ENCODE peak calls at places on chromosomes 2 and 18, in seven cellular contexts. U is stomach, D is tibial nerve, X is fibroblast of mammary gland, G is PC-9, Z is bronchial epithelial cell, E is brain microvascular endothelial cell. A is an unnamed sample.

GRCh38 chr18:5975111-5975622 is 79.8 kb upstream of the TMEM200C start:
- DNase-seq in U (no peak), D (no peak), X (peak; percentile 81), G (no peak), Z (peak; percentile 20), E (peak; percentile 75), A (peak; percentile 55)

GRCh38 chr2:15625344-15626036 is 33.8 kb downstream of the DDX1 start:
- DNase-seq in U (no peak), D (no peak), X (no peak), G (no peak), Z (no peak), E (no peak), A (no peak)

GRCh38 chr18:32454667-32455066 is 16.0 kb downstream of the GAREM1 start:
- DNase-seq in U (no peak), D (no peak), X (peak; percentile 64), G (no peak), Z (peak; percentile 13), E (no peak), A (no peak)

GRCh38 chr2:236690726-236691125 is 121.1 kb downstream of the ACKR3 start:
- DNase-seq in U (no peak), D (no peak), X (no peak), G (no peak), Z (no peak), E (no peak), A (no peak)

GRCh38 chr2:239194731-239195317 is 206.0 kb downstream of the HDAC4 start:
- DNase-seq in U (peak; percentile 23), D (no peak), X (no peak), G (no peak), Z (no peak), E (no peak), A (no peak)

GRCh38 chr2:175769200-175769599 is 232.9 kb downstream of the LNPK start:
- DNase-seq in U (no peak), D (no peak), X (no peak), G (no peak), Z (peak; percentile 28), E (no peak), A (peak; percentile 2)

GRCh38 chr2:53629527-53629926 is 138.1 kb upstream of the CHAC2 start:
- DNase-seq in U (no peak), D (no peak), X (no peak), G (no peak), Z (no peak), E (no peak), A (no peak)

GRCh38 chr2:151842830-151843668 is 14.8 kb upstream of the ARL5A start:
- DNase-seq in U (no peak), D (no peak), X (no peak), G (no peak), Z (no peak), E (no peak), A (no peak)

GRCh38 chr2:1727796-1728474 is 16.4 kb downstream of the PXDN start:
- DNase-seq in U (peak; percentile 3), D (no peak), X (no peak), G (peak; percentile 16), Z (no peak), E (no peak), A (no peak)

GRCh38 chr2:239772721-239773120 is 252.4 kb downstream of the NDUFA10 start:
- DNase-seq in U (peak; percentile 10), D (no peak), X (no peak), G (no peak), Z (no peak), E (no peak), A (no peak)

GRCh38 chr2:26616032-26616863 is 24.9 kb downstream of the CIB4 start:
- DNase-seq in U (no peak), D (no peak), X (no peak), G (no peak), Z (no peak), E (no peak), A (no peak)

GRCh38 chr2:121287956-121288355 is 3.0 kb upstream of the TFCP2L1 start:
- DNase-seq in U (no peak), D (no peak), X (no peak), G (no peak), Z (no peak), E (no peak), A (no peak)

GRCh38 chr2:186709529-186710455 is 15.9 kb downstream of the FAM171B start:
- DNase-seq in U (no peak), D (no peak), X (no peak), G (no peak), Z (no peak), E (no peak), A (no peak)

GRCh38 chr2:86243272-86243671 is 44.0 kb downstream of the MRPL35 start:
- DNase-seq in U (no peak), D (no peak), X (no peak), G (no peak), Z (no peak), E (no peak), A (no peak)

GRCh38 chr2:86241611-86242010 is 42.4 kb downstream of the MRPL35 start:
- DNase-seq in U (no peak), D (no peak), X (no peak), G (no peak), Z (no peak), E (no peak), A (no peak)

GRCh38 chr2:86240251-86240650 is 41.0 kb downstream of the MRPL35 start:
- DNase-seq in U (no peak), D (no peak), X (no peak), G (no peak), Z (no peak), E (no peak), A (no peak)

GRCh38 chr2:86239745-86240144 is 40.5 kb downstream of the MRPL35 start:
- DNase-seq in U (no peak), D (no peak), X (no peak), G (no peak), Z (no peak), E (no peak), A (no peak)

DNA sequence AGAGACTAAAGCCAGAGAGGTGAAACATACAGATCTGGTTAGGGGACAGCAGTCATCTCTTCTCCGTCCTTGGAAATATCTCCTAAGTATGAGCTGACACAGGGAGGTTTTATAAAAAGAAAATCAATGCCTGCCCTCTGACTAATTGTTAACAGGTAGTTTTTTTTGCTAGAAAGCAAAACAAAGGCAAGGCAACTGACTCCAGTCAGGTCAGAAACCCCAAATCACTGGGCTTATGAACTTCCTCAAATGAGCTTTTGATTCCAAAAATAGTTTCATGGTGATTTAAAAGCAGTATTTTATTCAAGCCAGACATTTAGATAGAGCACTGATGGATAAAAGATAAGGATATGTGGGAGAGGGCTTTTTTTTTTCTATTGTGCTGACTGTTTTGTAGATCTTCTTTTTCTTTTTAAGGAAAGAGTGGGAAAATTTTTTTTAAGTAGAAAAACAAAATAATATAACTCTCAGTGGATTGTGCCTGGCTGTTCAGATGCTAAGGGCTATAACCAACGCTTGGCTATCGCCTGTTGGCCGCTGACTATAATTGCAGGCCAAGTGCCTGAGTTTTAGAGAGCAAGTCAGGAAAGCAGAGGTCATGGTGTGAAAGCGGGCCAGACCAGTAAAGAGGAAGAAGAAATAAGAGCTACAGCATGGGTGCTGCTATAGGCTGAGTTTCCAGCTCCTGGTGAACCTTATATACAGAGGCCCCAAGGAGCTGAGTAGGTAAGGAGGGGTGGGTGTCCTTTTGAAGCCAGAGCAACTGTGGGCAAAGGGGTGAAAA is 44.9 kb downstream of the MRPL35 start:
- DNase-seq in U (no peak), D (no peak), X (no peak), G (no peak), Z (no peak), E (no peak), A (no peak)
- TF ChIP-seq CTCF in U (no peak), D (no peak), X (peak; percentile 3), G (no peak), Z (no peak), E (no peak), A (no peak)

GRCh38 chr2:29134933-29135332 is 19.7 kb downstream of the CLIP4 start:
- DNase-seq in U (no peak), D (no peak), X (peak; percentile 25), G (no peak), Z (no peak), E (no peak), A (no peak)

GRCh38 chr2:29124504-29124903 is 9.3 kb downstream of the CLIP4 start:
- DNase-seq in U (no peak), D (no peak), X (no peak), G (no peak), Z (no peak), E (no peak), A (no peak)

GRCh38 chr2:29129586-29130281 is 14.5 kb downstream of the CLIP4 start:
- DNase-seq in U (no peak), D (no peak), X (no peak), G (peak; percentile 44), Z (peak; percentile 41), E (no peak), A (peak; percentile 47)

DNA sequence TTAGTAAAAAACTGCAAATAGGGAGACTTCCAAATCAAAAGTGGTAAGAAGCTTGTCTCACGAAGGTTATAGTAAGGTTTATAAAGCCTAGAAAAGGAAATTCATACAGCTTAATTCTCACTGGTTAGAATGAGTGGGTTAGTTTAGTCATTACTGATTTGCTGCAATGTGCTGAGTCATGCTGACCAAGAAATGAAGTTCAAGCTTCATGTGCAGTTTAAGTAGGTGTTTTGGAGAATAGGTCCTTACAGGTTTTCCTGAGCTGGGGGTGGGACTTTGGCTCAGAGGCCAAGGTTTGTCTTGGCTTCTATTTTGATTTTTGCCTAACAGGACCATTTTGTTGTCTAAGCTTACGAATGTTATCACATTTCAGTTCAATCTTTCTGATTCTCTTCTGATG is 15.1 kb downstream of the CLIP4 start:
- DNase-seq in U (no peak), D (no peak), X (peak; percentile 85), G (peak; percentile 88), Z (peak; percentile 94), E (peak; percentile 65), A (peak; percentile 91)
- H3K4me3 ChIP-seq in U (no peak overlapping the region), D (no peak overlapping the region), X (no peak overlapping the region), G (peak overlapping the region; percentile 54), Z (no peak overlapping the region), E (no peak overlapping the region), A (peak overlapping the region; percentile 14)

DNA sequence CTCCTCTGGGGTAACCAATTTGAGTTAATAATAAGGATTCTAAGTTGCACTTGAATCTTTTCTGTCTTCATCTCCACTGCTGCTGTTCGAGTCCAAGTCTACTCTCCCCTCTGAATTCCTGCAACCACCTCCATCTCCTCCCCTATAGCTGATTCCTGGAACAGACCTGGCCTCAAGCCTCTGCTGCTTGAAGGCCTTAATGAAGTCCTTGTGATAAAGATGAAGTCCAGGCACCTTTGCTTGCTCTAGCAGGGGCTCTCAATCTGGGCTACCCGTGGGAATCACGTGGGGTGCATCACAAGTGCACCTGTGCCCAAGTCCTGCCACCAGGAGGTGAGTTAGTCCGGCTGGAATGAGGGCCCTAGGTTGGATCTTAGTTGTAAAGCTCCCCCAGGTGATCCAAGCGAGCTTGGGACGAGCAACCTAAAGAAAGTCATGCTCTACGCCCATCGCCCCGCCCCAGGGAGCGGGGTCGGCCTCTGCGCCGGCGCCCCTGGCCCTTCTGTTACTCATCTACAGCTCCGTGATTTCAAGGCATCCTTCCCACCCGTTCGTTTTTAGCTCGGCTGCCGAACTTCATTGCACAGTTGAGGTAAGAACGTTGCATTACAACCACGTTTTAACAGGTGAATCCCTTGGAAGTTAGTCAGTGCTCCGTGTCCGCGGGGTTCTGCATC is 905 bp upstream of the IAH1 start:
- DNase-seq in U (peak; percentile 52), D (no peak), X (no peak), G (no peak), Z (peak; percentile 56), E (no peak), A (no peak)
- TF ChIP-seq CTCF in U (no peak), D (no peak), X (peak; percentile 3), G (peak; percentile 36), Z (peak; percentile 61), E (peak; percentile 29), A (peak; percentile 2)

DNA sequence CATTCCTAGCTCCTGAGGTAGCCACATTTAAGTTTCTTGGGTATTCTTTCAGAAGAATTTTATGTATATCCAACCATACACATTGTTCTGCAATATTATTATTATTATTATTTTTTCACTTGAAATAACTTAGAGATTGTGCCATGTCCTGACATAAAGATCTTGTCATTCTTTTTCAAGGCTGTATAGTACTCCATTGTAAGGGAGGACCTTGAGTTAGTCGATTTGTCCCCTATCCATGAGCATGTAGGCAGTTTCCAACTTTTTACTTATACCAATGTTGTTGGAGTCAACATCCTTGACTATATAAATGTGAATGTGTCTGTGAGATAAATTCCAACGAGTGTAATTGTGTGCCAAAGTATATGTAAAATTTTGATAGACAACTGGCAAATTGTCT is 891 bp upstream of the EGR4 start:
- DNase-seq in U (no peak), D (no peak), X (no peak), G (no peak), Z (no peak), E (no peak), A (no peak)
- H3K4me3 ChIP-seq in U (no peak overlapping the region), D (no peak overlapping the region), X (no peak overlapping the region), G (peak overlapping the region; percentile 57), Z (no peak overlapping the region), E (no peak overlapping the region), A (no peak overlapping the region)

A was measured in fibroblast of pulmonary artery.